ENCODE peak calls at places on chromosomes 2 and 18, in four cellular contexts. One of them, this sample, is unnamed.

GRCh38 chr2:27720004-27720551 is 51.4 kb upstream of the MRPL33 start:
- DNase-seq in WTC11: no peak
- DNase-seq in cardiac muscle cell: no peak
- DNase-seq in ELR: peak
- DNase-seq in this sample: no peak

GRCh38 chr2:22934789-22935188 is 450.2 kb upstream of the KLHL29 start:
- DNase-seq in ELR: no peak
- DNase-seq in WTC11: no peak
- DNase-seq in cardiac muscle cell: no peak
- DNase-seq in this sample: no peak

GRCh38 chr18:22556271-22556990 is 138.7 kb upstream of the CTAGE1 start:
- DNase-seq in ELR: peak
- DNase-seq in cardiac muscle cell: no peak
- DNase-seq in WTC11: no peak
- DNase-seq in this sample: peak

GRCh38 chr2:20745924-20746555 is 76.9 kb downstream of the LDAH start:
- DNase-seq in WTC11: no peak
- DNase-seq in cardiac muscle cell: no peak
- DNase-seq in ELR: no peak
- DNase-seq in this sample: no peak

GRCh38 chr2:199463708-199464613 is 6.2 kb upstream of the SATB2 start:
- DNase-seq in cardiac muscle cell: no peak
- DNase-seq in ELR: peak
- DNase-seq in WTC11: peak
- DNase-seq in this sample: no peak

GRCh38 chr2:50895058-50895457 is 136.9 kb downstream of the NRXN1 start:
- DNase-seq in WTC11: no peak
- DNase-seq in cardiac muscle cell: no peak
- DNase-seq in ELR: no peak
- DNase-seq in this sample: no peak

GRCh38 chr2:54898451-54899226 is 151.6 kb downstream of the RTN4 start:
- DNase-seq in WTC11: no peak
- DNase-seq in cardiac muscle cell: no peak
- DNase-seq in ELR: no peak
- DNase-seq in this sample: no peak

GRCh38 chr18:36108601-36109000 is 20.5 kb downstream of the SLC39A6 start:
- DNase-seq in WTC11: no peak
- DNase-seq in cardiac muscle cell: no peak
- DNase-seq in ELR: no peak
- DNase-seq in this sample: no peak

GRCh38 chr2:106075038-106075437 is 119.1 kb downstream of the UXS1 start:
- DNase-seq in ELR: no peak
- DNase-seq in WTC11: no peak
- DNase-seq in cardiac muscle cell: no peak
- DNase-seq in this sample: no peak

GRCh38 chr2:232539298-232540231 is at the start of gene CHRNG:
- DNase-seq in WTC11: no peak
- DNase-seq in cardiac muscle cell: peak
- DNase-seq in ELR: no peak
- DNase-seq in this sample: peak

GRCh38 chr2:241481687-241482086 is 26.7 kb downstream of the STK25 start:
- DNase-seq in cardiac muscle cell: no peak
- DNase-seq in WTC11: no peak
- DNase-seq in ELR: no peak
- DNase-seq in this sample: no peak

GRCh38 chr2:170696006-170696405 is 19.1 kb upstream of the SP5 start:
- DNase-seq in ELR: no peak
- DNase-seq in cardiac muscle cell: peak
- DNase-seq in WTC11: no peak
- DNase-seq in this sample: no peak

GRCh38 chr18:79507076-79507545 is 111.4 kb downstream of the NFATC1 start:
- DNase-seq in cardiac muscle cell: peak
- DNase-seq in ELR: no peak
- DNase-seq in WTC11: peak
- DNase-seq in this sample: peak

GRCh38 chr2:62462211-62462610 is 43.8 kb downstream of the TMEM17 start:
- DNase-seq in WTC11: no peak
- DNase-seq in cardiac muscle cell: no peak
- DNase-seq in ELR: no peak
- DNase-seq in this sample: no peak

GRCh38 chr18:58044370-58045264 is 591 bp downstream of the NEDD4L start:
- DNase-seq in ELR: peak
- DNase-seq in cardiac muscle cell: peak
- DNase-seq in WTC11: peak
- DNase-seq in this sample: peak

GRCh38 chr2:38037757-38038615 is 38.0 kb downstream of the CYP1B1 start:
- DNase-seq in WTC11: peak
- DNase-seq in cardiac muscle cell: peak
- DNase-seq in ELR: peak
- DNase-seq in this sample: no peak

GRCh38 chr18:65735166-65735565 is 15.6 kb upstream of the CDH7 start:
- DNase-seq in cardiac muscle cell: no peak
- DNase-seq in ELR: no peak
- DNase-seq in WTC11: no peak
- DNase-seq in this sample: no peak

GRCh38 chr18:75478996-75479870 is 51.7 kb upstream of the SMIM21 start:
- DNase-seq in ELR: peak
- DNase-seq in cardiac muscle cell: peak
- DNase-seq in WTC11: no peak
- DNase-seq in this sample: no peak

This sample was measured in upper lobe of right lung.